ENCODE peak calls at places on chromosome 17, in six cellular contexts. P is ovary; G is CD8-positive, alpha-beta T cell; V is transverse colon; E is A549; C is uterus. I is an unnamed sample.

GRCh38 chr17:4842376-4842775 is 9.2 kb downstream of the MINK1 start:
- DNase-seq in P (no peak), G (no peak), V (no peak), E (no peak), C (no peak), I (no peak)

GRCh38 chr17:44829558-44830358 is at the start of gene GJC1:
- DNase-seq in P (peak), G (peak), V (peak), E (peak), C (peak), I (peak)

GRCh38 chr17:75191584-75191983 is 8.8 kb upstream of the SUMO2 start:
- DNase-seq in P (no peak), G (no peak), V (no peak), E (no peak), C (no peak), I (no peak)

GRCh38 chr17:14144513-14144912 is 75.2 kb downstream of the COX10 start:
- DNase-seq in P (no peak), G (no peak), V (no peak), E (no peak), C (no peak), I (no peak)

GRCh38 chr17:38604479-38605229 is 1.1 kb downstream of the SRCIN1 start:
- DNase-seq in P (no peak), G (no peak), V (no peak), E (peak), C (no peak), I (no peak)

GRCh38 chr17:28842282-28843012 is at the start of gene FAM222B:
- DNase-seq in P (peak), G (peak), V (peak), E (peak), C (peak), I (peak)

GRCh38 chr17:10073026-10073425 is 125.4 kb downstream of the GAS7 start:
- DNase-seq in P (no peak), G (no peak), V (no peak), E (no peak), C (peak), I (no peak)

GRCh38 chr17:37813753-37814152 is 68.9 kb upstream of the HNF1B start:
- DNase-seq in P (no peak), G (no peak), V (no peak), E (peak), C (no peak), I (no peak)

GRCh38 chr17:28938552-28938951 is 12.8 kb downstream of the PHF12 start:
- DNase-seq in P (no peak), G (no peak), V (no peak), E (no peak), C (no peak), I (no peak)

GRCh38 chr17:77720946-77721822 is 237.3 kb upstream of the TNRC6C start:
- DNase-seq in P (no peak), G (peak), V (no peak), E (no peak), C (no peak), I (no peak)

GRCh38 chr17:63939884-63940283 is 7.8 kb upstream of the CD79B start:
- DNase-seq in P (no peak), G (no peak), V (no peak), E (no peak), C (no peak), I (no peak)

DNA sequence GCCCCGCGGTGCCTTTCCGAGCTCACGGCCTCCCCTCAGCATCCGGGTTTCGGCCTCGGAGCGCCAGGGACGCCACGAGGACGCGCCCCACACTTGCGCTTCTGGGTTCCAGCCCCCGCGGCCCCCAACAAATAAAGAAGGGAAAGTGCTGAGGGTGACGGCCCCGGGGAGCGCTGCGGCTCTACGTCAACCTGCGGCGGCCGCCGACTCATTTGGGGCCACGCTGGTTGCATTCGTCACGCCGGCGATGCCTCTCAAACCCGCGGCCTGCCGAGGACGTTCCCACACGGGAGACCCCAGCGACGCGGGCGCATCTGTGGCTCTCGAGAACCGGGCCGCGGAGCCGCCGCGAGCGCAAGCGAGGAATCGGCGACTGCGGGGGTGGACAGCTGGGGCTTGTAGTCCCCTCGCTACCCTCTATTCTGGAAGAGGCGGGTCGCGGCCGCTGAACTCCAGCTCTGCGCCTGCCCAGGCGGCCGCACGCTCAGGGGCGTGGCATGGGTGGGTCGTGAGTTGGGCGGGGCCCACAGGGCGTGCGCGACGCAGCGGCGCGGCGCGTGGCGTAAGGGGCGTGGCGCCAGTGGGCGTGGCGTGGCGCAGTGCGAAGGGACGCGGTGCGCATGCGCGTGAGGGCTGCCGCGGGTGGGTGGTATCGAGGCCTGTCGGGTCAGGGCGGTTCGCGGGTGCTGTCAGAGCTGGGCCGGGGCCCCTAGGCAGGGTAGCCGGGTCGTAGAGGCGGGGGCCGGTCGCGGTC is at the start of gene AMZ2:
- DNase-seq in P (peak), G (peak), V (peak), E (peak), C (peak), I (peak)
- H3K27ac ChIP-seq in P (peak), G (peak), V (peak), E (peak), C (peak), I (peak)

DNA sequence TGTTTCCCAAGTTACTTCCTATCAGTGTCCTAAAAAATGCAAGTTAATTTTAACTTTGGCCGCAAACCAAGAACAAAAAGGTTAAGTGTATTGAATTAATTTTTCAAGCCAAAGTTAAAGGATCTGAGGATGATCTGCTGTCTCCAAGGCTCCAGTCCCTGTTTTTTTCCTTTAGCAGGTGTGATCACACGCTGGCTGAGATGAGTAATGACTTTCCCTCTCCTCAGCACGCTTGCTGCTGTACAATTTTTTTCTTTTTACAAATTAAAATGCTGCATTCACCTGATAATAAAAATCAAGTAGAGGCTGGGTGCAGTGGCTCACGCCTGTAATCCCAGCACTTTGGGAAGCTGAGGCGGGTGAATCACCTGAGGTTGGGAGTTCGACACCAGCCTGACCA is 3.9 kb upstream of the TNFSF12 start:
- DNase-seq in P (no peak), G (no peak), V (no peak), E (no peak), C (no peak), I (no peak)
- H3K27ac ChIP-seq in P (no peak), G (no peak), V (no peak), E (no peak), C (no peak), I (no peak)

GRCh38 chr17:57045868-57046671 is 39.0 kb upstream of the AKAP1 start:
- DNase-seq in P (no peak), G (peak), V (peak), E (no peak), C (no peak), I (peak)
- H3K27ac ChIP-seq in P (no peak), G (no peak), V (no peak), E (no peak), C (no peak), I (no peak)

DNA sequence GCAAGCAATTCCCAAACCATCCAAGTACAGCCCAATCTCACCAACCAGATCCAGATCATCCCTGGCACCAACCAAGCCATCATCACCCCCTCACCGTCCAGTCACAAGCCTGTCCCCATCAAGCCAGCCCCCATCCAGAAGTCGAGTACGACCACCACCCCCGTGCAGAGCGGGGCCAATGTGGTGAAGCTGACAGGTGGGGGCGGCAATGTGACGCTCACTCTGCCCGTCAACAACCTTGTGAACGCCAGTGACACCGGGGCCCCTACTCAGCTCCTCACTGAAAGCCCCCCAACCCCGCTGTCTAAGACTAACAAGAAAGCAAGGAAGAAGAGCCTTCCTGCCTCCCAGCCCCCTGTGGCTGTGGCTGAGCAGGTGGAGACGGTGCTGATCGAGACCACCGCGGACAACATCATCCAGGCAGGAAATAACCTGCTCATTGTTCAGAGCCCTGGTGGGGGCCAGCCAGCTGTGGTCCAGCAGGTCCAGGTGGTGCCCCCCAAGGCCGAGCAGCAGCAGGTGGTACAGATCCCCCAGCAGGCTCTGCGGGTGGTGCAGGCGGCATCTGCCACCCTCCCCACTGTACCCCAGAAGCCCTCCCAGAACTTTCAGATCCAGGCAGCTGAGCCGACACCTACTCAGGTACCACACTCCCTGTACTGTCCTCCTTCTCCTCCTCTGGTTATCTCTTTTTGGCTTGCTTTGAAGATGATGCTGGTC is 20.6 kb downstream of the SP2 start:
- DNase-seq in P (no peak), G (no peak), V (no peak), E (no peak), C (no peak), I (no peak)
- H3K27ac ChIP-seq in P (no peak), G (no peak), V (no peak), E (no peak), C (no peak), I (no peak)

DNA sequence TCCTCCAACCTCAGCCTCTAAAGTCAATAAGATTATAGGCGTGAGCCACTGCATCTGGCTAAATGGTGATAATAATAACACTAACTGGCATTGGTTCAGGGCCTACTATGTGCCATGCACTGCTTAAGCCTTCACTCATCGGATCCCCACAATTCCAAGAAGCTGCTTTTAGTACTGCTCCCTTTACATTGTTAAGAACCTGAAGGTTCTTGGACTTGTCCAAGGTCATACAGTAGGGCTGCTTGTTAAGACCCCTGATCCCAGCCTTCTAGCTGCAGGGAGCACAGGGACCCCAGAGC is 6.6 kb downstream of the SREBF1 start:
- DNase-seq in P (no peak), G (no peak), V (no peak), E (no peak), C (no peak), I (no peak)
- H3K27ac ChIP-seq in P (no peak), G (no peak), V (peak), E (peak), C (no peak), I (no peak)

DNA sequence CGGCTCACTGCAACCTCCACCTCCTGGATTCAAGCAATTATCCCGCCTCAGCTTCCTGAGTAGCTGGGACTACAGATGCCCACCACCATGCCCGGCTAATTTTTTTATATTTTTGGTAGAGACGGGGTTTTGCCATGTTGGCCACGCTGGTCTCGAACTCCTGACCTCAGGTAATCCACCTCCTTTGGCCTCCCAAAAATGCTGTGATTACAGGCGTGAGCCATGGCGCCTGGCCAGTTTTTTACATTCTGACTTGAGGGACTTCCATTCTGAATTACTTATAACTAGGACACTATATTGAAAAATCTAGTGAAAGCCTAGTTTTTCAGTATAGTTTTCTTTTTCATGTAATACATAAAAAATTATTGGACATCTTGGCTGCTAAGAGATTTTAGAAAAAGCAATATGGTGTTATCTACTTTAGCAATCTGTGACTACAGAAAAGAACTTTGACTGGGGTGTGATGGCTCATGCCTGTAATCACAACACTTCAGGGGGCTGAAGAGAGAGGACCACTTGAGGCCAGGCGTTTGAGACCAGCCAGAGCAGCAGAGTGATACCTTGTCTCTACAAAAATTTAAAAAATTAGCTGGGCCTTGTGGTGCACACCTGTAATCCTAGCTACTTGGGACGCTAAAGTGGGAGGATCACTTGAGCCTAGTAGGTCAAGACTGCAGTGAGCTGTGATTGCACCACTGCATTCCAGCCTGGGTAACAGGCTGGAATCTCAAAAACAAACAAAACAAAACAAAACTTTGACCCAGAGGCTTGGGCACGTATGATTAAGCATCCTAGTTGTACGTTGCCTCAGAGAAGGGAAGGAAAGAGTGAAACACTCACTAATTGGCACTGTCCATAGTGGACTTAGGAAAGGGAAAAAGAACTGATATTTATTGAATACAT is 26.8 kb upstream of the GOSR1 start:
- DNase-seq in P (no peak), G (no peak), V (no peak), E (peak), C (no peak), I (no peak)
- H3K27ac ChIP-seq in P (no peak), G (no peak), V (no peak), E (peak), C (no peak), I (no peak)

GRCh38 chr17:83189673-83190385 is 110.4 kb downstream of the METRNL start:
- DNase-seq in P (peak), G (peak), V (no peak), E (no peak), C (peak), I (peak)
- H3K27ac ChIP-seq in P (peak), G (no peak), V (peak), E (no peak), C (peak), I (no peak)

GRCh38 chr17:81399481-81400153 is 4.4 kb downstream of the BAHCC1 start:
- DNase-seq in P (no peak), G (no peak), V (no peak), E (peak), C (no peak), I (no peak)
- H3K27ac ChIP-seq in P (peak), G (no peak), V (peak), E (peak), C (peak), I (peak)

I was measured in spleen.